ENCODE peak calls at places on chromosomes 6 and 20, in six cellular contexts. M is tibial nerve, E is upper lobe of right lung, O is cardiac muscle cell, C is foreskin keratinocyte, H is lower lobe of right lung. V is an unnamed sample.

GRCh38 chr6:40504274-40504673 is 82.9 kb downstream of the LRFN2 start:
- DNase-seq in M (no peak), E (no peak), C (peak), O (no peak), H (no peak), V (no peak)

GRCh38 chr6:15621203-15622044 is 41.4 kb downstream of the DTNBP1 start:
- DNase-seq in H (peak), C (peak), E (peak), O (peak), M (no peak), V (no peak)

GRCh38 chr6:158938220-158938619 is 61.8 kb downstream of the RSPH3 start:
- DNase-seq in E (no peak), O (no peak), C (no peak), M (no peak), H (no peak), V (no peak)

GRCh38 chr6:109720336-109720735 is 29.2 kb downstream of the FIG4 start:
- DNase-seq in C (no peak), M (no peak), E (no peak), O (no peak), H (no peak), V (no peak)

GRCh38 chr6:105485456-105485855 is 82.6 kb upstream of the PREP start:
- DNase-seq in C (no peak), H (no peak), E (no peak), O (no peak), M (no peak), V (no peak)

GRCh38 chr6:24930386-24930785 is 5.4 kb downstream of the RIPOR2 start:
- DNase-seq in C (no peak), E (no peak), O (peak), M (no peak), H (no peak), V (no peak)

GRCh38 chr6:166752097-166752496 is 125.0 kb upstream of the RPS6KA2 start:
- DNase-seq in M (no peak), H (no peak), E (no peak), C (no peak), O (no peak), V (no peak)

GRCh38 chr6:152552616-152553209 is 84.4 kb downstream of the SYNE1 start:
- DNase-seq in O (peak), M (no peak), H (peak), E (peak), C (peak), V (no peak)

GRCh38 chr6:142302427-142303190 is 802 bp downstream of the ADGRG6 start:
- DNase-seq in H (no peak), E (no peak), O (no peak), M (no peak), C (peak), V (no peak)

GRCh38 chr6:156851447-156851846 is 74.3 kb downstream of the ARID1B start:
- DNase-seq in M (no peak), H (no peak), O (peak), C (no peak), E (no peak), V (no peak)

GRCh38 chr6:156601156-156601820 is 175.9 kb upstream of the ARID1B start:
- DNase-seq in E (no peak), O (no peak), H (no peak), C (no peak), M (no peak), V (no peak)

GRCh38 chr20:53829706-53830521 is 236.3 kb upstream of the ZNF217 start:
- DNase-seq in E (no peak), M (no peak), O (no peak), H (no peak), C (no peak), V (no peak)

GRCh38 chr6:26363882-26364825 is 844 bp upstream of the BTN3A2 start:
- DNase-seq in M (no peak), O (no peak), C (no peak), E (no peak), H (no peak), V (no peak)

GRCh38 chr6:145073811-145074210 is 661.5 kb downstream of the EPM2A start:
- DNase-seq in E (no peak), O (no peak), C (no peak), H (no peak), M (no peak), V (no peak)

GRCh38 chr6:105319331-105319730 is 83.6 kb downstream of the PREP start:
- DNase-seq in E (no peak), C (peak), M (no peak), H (no peak), O (no peak), V (no peak)

GRCh38 chr20:17622851-17623508 is 53.1 kb downstream of the DSTN start:
- DNase-seq in M (peak), C (no peak), H (peak), E (peak), O (no peak), V (peak)

GRCh38 chr20:973785-974194 is 28.3 kb downstream of the RSPO4 start:
- DNase-seq in O (peak), H (no peak), E (no peak), C (peak), M (no peak), V (no peak)

GRCh38 chr6:144725731-144726522 is 440.8 kb downstream of the UTRN start:
- DNase-seq in E (no peak), O (no peak), M (no peak), H (no peak), C (peak), V (no peak)

GRCh38 chr6:117548797-117549301 is 53.5 kb downstream of the GOPC start:
- DNase-seq in M (no peak), O (no peak), E (no peak), C (peak), H (no peak), V (no peak)

GRCh38 chr6:125099211-125100017 is 54.2 kb upstream of the TPD52L1 start:
- DNase-seq in O (peak), C (peak), E (peak), H (peak), M (no peak), V (no peak)

GRCh38 chr6:125107896-125108295 is 45.7 kb upstream of the TPD52L1 start:
- DNase-seq in M (no peak), E (no peak), O (no peak), C (peak), H (no peak), V (no peak)

GRCh38 chr6:16321826-16322225 is 83.4 kb downstream of the GMPR start:
- DNase-seq in O (no peak), H (no peak), C (no peak), M (no peak), E (no peak), V (no peak)

GRCh38 chr6:31659649-31660223 is 842 bp downstream of the C6orf47 start:
- DNase-seq in O (peak), C (no peak), E (no peak), H (no peak), M (no peak), V (no peak)

GRCh38 chr6:15630202-15630601 is 32.6 kb downstream of the DTNBP1 start:
- DNase-seq in H (no peak), E (no peak), O (no peak), C (no peak), M (no peak), V (no peak)

GRCh38 chr6:30075987-30076311 is 380 bp upstream of the RNF39 start:
- DNase-seq in O (no peak), H (peak), E (peak), C (peak), M (no peak), V (peak)

GRCh38 chr6:4931530-4932505 is 72.0 kb downstream of the RPP40 start:
- DNase-seq in E (no peak), H (no peak), O (peak), C (peak), M (no peak), V (no peak)

GRCh38 chr6:88251261-88251660 is 85.1 kb upstream of the CNR1 start:
- DNase-seq in M (no peak), C (no peak), O (no peak), E (no peak), H (no peak), V (no peak)

GRCh38 chr6:22821664-22822320 is 252.4 kb downstream of the HDGFL1 start:
- DNase-seq in H (no peak), M (no peak), E (no peak), O (no peak), C (no peak), V (no peak)

GRCh38 chr6:41715779-41716515 is 19.5 kb downstream of the TFEB start:
- DNase-seq in C (no peak), O (no peak), H (peak), M (no peak), E (no peak), V (no peak)

GRCh38 chr6:70163795-70164194 is 139.1 kb downstream of the COL9A1 start:
- DNase-seq in O (no peak), M (no peak), H (no peak), C (no peak), E (no peak), V (no peak)

GRCh38 chr6:54194067-54194466 is 82.8 kb downstream of the MLIP start:
- DNase-seq in O (no peak), C (peak), H (no peak), M (no peak), E (no peak), V (no peak)

GRCh38 chr6:38567436-38567835 is 72.3 kb downstream of the BTBD9 start:
- DNase-seq in E (no peak), C (peak), M (peak), H (no peak), O (peak), V (peak)

GRCh38 chr6:70391513-70391912 is 21.8 kb upstream of the FAM135A start:
- DNase-seq in C (no peak), M (no peak), E (no peak), O (no peak), H (no peak), V (no peak)

DNA sequence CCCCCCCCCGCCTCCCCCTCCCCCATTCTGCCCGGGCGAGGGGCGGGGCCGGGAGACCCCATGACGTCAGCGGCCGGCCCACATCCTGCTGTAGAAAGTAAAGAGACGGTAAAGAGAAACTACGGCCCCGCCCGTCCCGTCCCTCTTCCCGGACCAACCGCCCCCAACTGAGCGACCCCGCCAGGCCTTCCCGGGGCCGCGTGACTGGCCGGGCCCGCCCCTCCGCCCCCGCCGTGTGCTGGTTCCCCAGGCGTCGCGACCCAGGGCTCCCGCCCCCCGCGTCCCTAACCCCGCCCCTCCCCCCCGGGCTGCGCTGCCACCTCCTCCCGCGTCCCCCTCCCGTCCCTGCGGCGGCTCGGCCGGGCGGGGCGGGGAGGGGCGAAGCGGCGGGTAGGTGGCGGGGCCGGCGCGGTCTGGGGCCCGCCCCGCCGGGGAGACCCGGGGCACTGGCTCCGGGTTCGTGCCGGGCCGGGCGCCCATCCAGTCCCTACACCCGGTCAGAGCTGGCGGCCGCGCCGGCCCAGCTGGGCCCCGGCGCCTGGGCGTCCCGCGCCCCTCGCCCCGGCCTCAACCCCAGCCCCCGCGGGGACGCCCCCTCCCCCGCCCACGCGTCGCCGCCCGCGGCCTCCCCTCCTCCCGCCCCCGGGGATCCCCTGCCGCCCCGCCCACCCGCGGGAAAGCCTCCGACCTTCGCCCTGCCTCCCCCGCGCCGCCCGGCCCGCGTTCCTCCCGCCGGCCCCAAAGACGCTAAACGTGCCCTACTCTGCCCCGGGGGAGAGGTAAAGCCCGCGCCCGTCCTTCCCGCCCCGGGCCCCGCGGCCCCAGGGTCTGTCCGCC is 618 bp upstream of the HIVEP1 start:
- DNase-seq in E (peak), O (peak), M (peak), H (peak), C (peak), V (peak)
- H3K27ac ChIP-seq in E (peak), O (peak), M (peak), H (peak), C (no peak), V (peak)

GRCh38 chr20:50484271-50484976 is 25.8 kb upstream of the PTPN1 start:
- DNase-seq in C (no peak), M (no peak), H (no peak), E (no peak), O (no peak), V (no peak)

GRCh38 chr20:50491926-50492634 is 18.1 kb upstream of the PTPN1 start:
- DNase-seq in H (no peak), E (no peak), M (no peak), O (no peak), C (peak), V (peak)

GRCh38 chr20:50491168-50491567 is 19.0 kb upstream of the PTPN1 start:
- DNase-seq in C (no peak), E (no peak), O (no peak), M (no peak), H (no peak), V (no peak)

GRCh38 chr20:50487397-50487796 is 22.8 kb upstream of the PTPN1 start:
- DNase-seq in M (no peak), H (no peak), O (no peak), E (no peak), C (no peak), V (no peak)

DNA sequence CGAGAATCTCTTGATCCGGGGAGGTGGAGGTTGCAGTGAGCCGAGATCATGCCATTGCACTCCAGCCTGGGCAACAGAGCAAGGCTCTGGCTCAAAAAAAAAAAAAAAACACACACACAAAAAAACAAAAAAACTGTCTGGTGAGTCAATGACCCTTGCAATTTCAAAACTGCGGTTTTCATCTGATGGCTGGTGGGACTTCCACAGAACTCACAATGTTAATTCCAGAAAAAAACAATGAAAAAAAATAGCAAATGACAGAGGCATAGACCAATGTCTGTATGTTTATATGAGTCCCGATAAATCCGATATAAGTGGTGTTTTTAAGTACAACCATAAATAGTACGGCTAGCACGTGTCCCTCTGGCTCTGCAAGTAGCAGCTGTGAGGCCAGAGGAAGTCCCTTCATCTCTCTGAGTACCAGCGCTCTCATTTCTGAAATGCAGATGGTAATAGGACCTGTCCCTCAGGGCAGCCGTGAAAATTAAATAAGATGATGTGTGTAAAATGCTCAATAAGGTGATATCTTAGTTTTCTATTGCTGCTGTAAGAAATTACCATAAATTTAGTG is 21.9 kb upstream of the PTPN1 start:
- DNase-seq in O (no peak), H (no peak), C (no peak), M (no peak), E (no peak), V (no peak)
- TF ChIP-seq CTCF in O (no peak), H (no peak), C (no peak), M (no peak), E (no peak), V (no peak)

DNA sequence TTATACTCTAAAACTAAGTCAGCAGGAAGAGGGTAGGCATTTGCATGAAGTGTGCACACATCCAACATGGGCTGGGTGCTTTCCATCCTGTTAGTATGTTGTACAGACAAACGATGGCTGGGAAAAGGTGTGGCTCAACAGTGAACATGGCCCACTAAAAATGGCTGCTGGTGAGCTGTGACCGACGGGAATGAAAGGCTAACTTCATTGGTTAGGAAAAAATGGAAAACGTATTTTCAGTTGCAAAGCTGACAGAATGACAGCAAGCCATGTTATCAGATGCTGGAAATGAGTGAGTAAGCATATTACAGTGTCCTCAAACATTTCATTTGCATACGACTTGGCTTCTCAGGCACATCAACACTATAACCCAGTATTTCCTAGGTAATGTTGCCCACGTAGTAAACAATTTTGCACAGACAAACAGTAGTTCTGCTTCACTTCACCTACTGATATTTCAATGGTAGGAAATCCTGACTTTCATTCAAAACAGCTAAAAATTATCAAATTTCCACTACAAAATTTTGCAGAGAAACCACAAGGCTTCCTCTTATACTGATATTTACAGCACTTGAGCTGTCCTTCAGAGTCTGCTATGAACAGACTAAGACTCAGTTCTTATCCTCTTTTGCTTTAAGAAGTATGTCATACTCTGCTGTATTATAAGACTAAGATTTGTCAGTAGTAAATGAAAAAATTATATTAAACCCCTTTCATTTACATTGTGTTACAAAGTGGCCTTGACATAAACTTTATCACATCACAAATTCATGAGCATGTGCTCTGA is 98.9 kb downstream of the IRF4 start:
- DNase-seq in O (no peak), M (no peak), E (no peak), C (no peak), H (no peak), V (no peak)
- H3K27ac ChIP-seq in O (no peak), M (no peak), E (no peak), C (no peak), H (no peak), V (no peak)

DNA sequence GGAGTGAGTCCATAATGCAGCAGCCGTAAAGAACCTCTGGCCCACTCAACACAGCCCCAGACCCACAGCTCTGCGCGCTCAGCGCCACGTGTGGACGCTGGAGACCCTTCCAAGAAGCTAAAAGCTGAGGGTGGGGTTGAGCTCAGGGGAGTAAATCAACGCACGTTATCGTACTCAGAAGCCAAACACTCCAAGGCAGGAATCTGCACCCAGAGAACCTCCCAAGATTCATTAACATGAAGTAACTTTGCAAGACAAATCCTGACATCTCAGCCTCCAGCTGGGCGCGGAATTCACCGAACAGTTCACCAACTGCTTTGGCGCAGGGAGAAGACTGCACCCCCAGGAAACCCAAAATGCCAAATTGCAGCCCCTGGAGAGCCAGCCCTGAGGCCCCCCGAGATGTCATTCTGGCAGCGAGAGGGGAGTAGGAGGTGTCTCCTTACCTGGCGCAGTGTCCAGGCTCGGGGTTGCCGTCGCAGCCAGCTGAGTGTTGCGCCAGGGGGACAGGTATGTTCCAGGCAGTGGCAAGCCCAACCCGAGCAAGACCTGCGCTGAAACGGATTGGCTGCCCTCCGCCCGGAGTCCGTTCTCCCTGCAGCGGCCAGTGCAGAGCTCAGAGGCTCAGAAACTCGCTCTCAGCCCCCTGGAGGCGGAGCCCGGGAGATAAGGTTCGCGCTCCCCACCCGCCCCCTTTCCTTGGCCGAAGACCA is at the start of gene COL21A1:
- DNase-seq in H (peak), M (peak), O (peak), E (peak), C (peak), V (no peak)
- TF ChIP-seq CTCF in H (peak), M (peak), O (peak), E (peak), C (peak), V (no peak)

GRCh38 chr6:44111434-44112417 is 15.5 kb downstream of the MRPL14 start:
- DNase-seq in C (no peak), O (no peak), E (no peak), M (no peak), H (no peak), V (no peak)
- H3K27ac ChIP-seq in C (no peak), O (no peak), E (no peak), M (no peak), H (no peak), V (no peak)

DNA sequence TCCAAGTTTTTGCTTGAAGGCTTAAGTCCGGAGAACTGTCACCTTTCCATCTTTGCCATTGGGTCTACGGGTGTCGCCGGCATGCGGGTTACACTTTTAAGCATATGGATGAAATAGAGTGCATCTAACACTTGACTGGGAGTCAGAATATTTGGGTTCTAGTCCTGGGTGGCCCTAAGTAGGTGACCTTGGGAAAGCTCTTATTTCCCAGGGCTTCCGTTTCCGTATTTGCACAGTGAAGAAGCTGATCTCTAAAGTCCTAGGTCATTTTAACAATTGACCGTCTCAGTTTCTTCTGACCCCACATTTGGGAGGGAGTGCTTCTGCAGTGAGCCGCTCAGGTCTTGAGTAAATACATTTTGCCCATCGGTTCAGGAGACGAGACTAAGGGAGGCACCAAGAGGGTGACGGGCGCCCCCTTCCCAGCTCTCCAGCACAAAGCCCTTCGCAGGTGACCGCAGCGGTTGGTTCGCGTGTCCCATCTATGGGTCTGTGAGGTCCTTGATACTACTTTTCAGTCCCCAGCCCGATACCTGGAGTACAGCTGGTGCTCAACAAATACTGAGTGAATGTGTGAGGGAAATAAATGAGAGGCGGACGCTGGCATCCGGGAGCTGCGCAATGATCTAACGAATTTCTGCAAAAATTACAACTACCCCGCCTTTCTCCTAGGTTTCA is 580 bp upstream of the BLTP3A start:
- DNase-seq in O (peak), C (no peak), H (peak), M (no peak), E (peak), V (no peak)
- TF ChIP-seq CTCF in O (peak), C (no peak), H (no peak), M (no peak), E (no peak), V (peak)

GRCh38 chr20:48019940-48020339 is 234.7 kb upstream of the SULF2 start:
- DNase-seq in E (no peak), H (no peak), C (no peak), M (no peak), O (no peak), V (no peak)
- H3K27ac ChIP-seq in E (no peak), H (no peak), C (no peak), M (no peak), O (no peak), V (no peak)

V was measured in RWPE2.